ENCODE peak calls at places on chromosomes 11 and 22, in eight cellular contexts. E is CD14-positive monocyte; K is psoas muscle; Z is BE2C; U is CD8-positive, alpha-beta T cell; M is HFFc6; X is GM23338; I is cardiac fibroblast. G is an unnamed sample.
A peak's percentile ranks its signal among the peaks of the same experiment; 100 is the strongest.

GRCh38 chr22:25282671-25283561 is 63.5 kb downstream of the CRYBB2 start:
- DNase-seq in X (peak; percentile 96), U (no peak), Z (peak; percentile 10), M (no peak), K (no peak), I (no peak), E (no peak), G (peak; percentile 18)

GRCh38 chr22:23700706-23701105 is 9.9 kb downstream of the RGL4 start:
- DNase-seq in I (peak; percentile 12), M (no peak), X (no peak), E (no peak), Z (no peak), U (no peak), K (no peak), G (no peak)

GRCh38 chr11:129881570-129882170 is 13.7 kb downstream of the NFRKB start:
- DNase-seq in U (peak; percentile 24), X (peak; percentile 75), Z (peak; percentile 58), E (no peak), M (peak; percentile 26), I (peak; percentile 37), K (no peak), G (peak; percentile 44)

GRCh38 chr11:134033696-134034491 is 35.0 kb upstream of the JAM3 start:
- DNase-seq in U (peak; percentile 31), Z (peak; percentile 95), E (no peak), M (peak; percentile 86), K (peak; percentile 82), I (peak; percentile 88), X (peak; percentile 96), G (peak; percentile 56)

GRCh38 chr11:18778468-18778867 is 13.1 kb downstream of the PTPN5 start:
- DNase-seq in E (no peak), U (no peak), Z (no peak), K (no peak), X (no peak), M (no peak), I (no peak), G (no peak)

GRCh38 chr11:61917357-61918109 is at the start of gene RAB3IL1:
- DNase-seq in M (no peak), Z (peak; percentile 54), I (peak; percentile 67), E (no peak), U (no peak), K (peak; percentile 82), X (peak; percentile 81), G (peak; percentile 47)

GRCh38 chr22:47213571-47214230 is 451.3 kb downstream of the TBC1D22A start:
- DNase-seq in K (peak; percentile 32), U (no peak), X (peak; percentile 34), E (no peak), I (peak; percentile 8), Z (peak; percentile 56), M (no peak), G (no peak)

GRCh38 chr11:33980896-33981295 is 70.6 kb upstream of the CAPRIN1 start:
- DNase-seq in K (no peak), X (no peak), Z (no peak), M (no peak), E (no peak), I (peak; percentile 36), U (no peak), G (no peak)

GRCh38 chr11:923691-924405 is 1.8 kb upstream of the AP2A2 start:
- DNase-seq in E (no peak), X (no peak), Z (no peak), K (peak; percentile 40), I (no peak), U (no peak), M (no peak), G (no peak)

GRCh38 chr11:8354622-8355417 is 91.1 kb upstream of the LMO1 start:
- DNase-seq in I (no peak), E (no peak), Z (peak; percentile 27), U (no peak), K (peak; percentile 8), M (no peak), X (no peak), G (no peak)

GRCh38 chr11:68756171-68756766 is 4.9 kb upstream of the TESMIN start:
- DNase-seq in I (no peak), M (peak; percentile 40), Z (no peak), K (no peak), X (no peak), E (no peak), U (no peak), G (no peak)

GRCh38 chr11:68751331-68751856 is at the start of gene TESMIN:
- DNase-seq in E (peak; percentile 95), M (peak; percentile 66), K (peak; percentile 89), X (peak; percentile 94), I (peak; percentile 74), U (peak; percentile 83), Z (peak; percentile 97), G (peak; percentile 96)

GRCh38 chr11:68750988-68751325 is 363 bp downstream of the TESMIN start:
- DNase-seq in K (no peak), U (no peak), E (no peak), I (no peak), Z (no peak), X (no peak), M (no peak), G (no peak)

GRCh38 chr11:68750197-68750987 is 928 bp downstream of the TESMIN start:
- DNase-seq in Z (no peak), K (peak; percentile 57), I (no peak), X (peak; percentile 87), E (no peak), U (no peak), M (no peak), G (peak; percentile 18)

GRCh38 chr11:68753300-68753699 is 2.0 kb upstream of the TESMIN start:
- DNase-seq in I (no peak), U (no peak), E (no peak), Z (no peak), K (no peak), M (no peak), X (no peak), G (no peak)
- TF ChIP-seq CTCF in I (no peak), U (no peak), E (no peak), Z (no peak), K (no peak), M (no peak), X (no peak), G (no peak)

GRCh38 chr11:46315033-46315738 is 32.1 kb upstream of the DGKZ start:
- DNase-seq in E (no peak), K (peak; percentile 73), U (peak; percentile 57), X (peak; percentile 98), I (peak; percentile 86), Z (peak; percentile 77), M (peak; percentile 73), G (peak; percentile 83)
- TF ChIP-seq CTCF in E (peak; percentile 91), K (peak; percentile 73), U (peak; percentile 99), X (peak; percentile 99), I (peak; percentile 88), Z (peak; percentile 81), M (peak; percentile 97), G (peak; percentile 84)

DNA sequence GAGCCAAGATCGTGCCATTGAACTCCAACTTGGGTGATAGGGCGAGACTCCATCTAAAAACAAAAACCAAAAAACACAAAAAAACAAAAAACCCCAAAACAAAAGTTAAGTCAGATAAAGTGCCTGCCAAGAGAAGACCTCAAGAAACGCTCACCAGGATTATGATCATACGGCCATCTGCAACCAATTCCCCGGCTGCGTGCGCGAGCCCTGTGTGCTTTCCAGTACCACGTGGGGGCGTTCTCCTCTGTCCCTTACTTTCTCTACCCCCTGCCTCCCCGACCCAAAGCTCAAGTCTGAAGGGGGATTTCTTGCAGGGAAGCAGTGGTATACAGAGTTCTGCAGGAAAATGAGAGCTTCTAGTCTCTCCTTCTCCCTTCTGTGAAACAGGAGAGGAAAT is 10.5 kb upstream of the RPS19BP1 start:
- DNase-seq in E (no peak), M (no peak), U (no peak), X (peak; percentile 87), K (no peak), I (peak; percentile 29), Z (peak; percentile 73), G (peak; percentile 49)
- TF ChIP-seq CTCF in E (no peak), M (peak; percentile 72), U (no peak), X (peak; percentile 73), K (no peak), I (peak; percentile 42), Z (peak; percentile 85), G (peak; percentile 57)

GRCh38 chr11:125957623-125958330 is 11.9 kb downstream of the VSIG10L2 start:
- DNase-seq in I (no peak), X (no peak), K (no peak), U (no peak), Z (no peak), E (no peak), M (no peak), G (no peak)
- TF ChIP-seq CTCF in I (no peak), X (no peak), K (no peak), U (no peak), Z (no peak), E (no peak), M (no peak), G (no peak)

DNA sequence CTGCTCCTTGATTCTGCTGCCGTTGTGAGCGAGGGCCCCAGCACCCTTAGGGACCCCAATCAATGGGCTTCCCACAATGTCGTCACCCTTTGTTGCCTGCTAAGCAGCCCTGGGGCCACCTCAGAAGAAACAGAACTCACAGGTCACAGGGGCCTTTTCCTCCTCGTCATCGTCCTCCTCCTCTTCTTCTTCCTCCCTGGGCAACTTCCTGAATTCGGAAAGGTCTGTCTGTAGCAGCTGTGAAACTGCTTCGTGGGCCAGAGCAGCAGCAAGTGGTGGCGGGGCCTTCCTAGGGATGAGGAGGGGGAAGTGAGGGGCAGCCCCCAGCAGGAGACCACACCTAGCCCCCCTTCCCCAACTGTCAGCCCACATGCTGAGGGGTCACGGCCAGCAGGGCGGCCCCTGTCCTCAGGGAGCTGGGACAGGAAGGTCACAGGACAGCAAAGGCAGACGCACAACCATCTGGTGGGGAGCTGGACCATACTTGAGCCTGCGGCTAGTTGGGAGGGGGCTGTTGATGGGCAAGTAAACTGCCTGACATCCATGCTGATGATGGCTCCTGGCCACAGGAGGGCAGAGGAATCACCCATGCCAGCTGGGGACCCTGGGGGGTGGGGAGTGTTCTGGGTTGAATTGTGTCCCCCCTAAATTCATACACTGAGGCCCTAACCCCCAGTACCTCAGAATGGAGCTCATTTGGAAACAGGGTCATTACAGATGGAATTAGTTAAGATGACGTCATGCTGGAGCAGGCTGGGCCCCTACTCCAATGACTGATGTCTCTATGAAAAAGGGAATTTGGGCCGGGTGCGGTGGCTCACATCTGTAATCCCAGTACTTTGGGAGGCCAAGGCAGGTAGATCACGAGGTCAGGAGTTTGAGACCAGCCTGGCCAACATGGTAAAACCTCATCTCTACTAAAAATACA is 13.0 kb downstream of the PPM1F start:
- DNase-seq in M (no peak), E (peak; percentile 78), K (no peak), X (no peak), I (no peak), U (no peak), Z (no peak), G (no peak)
- TF ChIP-seq CTCF in M (no peak), E (no peak), K (no peak), X (no peak), I (no peak), U (no peak), Z (no peak), G (no peak)

GRCh38 chr22:27801616-27802388 is at the start of gene MN1:
- DNase-seq in M (no peak), K (peak; percentile 77), U (no peak), Z (no peak), X (peak; percentile 86), E (peak; percentile 52), I (peak; percentile 67), G (peak; percentile 66)
- TF ChIP-seq CTCF in M (no peak), K (no peak), U (no peak), Z (no peak), X (no peak), E (no peak), I (no peak), G (no peak)

GRCh38 chr11:123822591-123822990 is 16.4 kb upstream of the OR6M1 start:
- DNase-seq in Z (no peak), M (no peak), U (no peak), X (peak; percentile 22), I (no peak), E (no peak), K (no peak), G (no peak)
- TF ChIP-seq CTCF in Z (no peak), M (no peak), U (no peak), X (no peak), I (no peak), E (no peak), K (no peak), G (no peak)